ENCODE peak calls at places on chromosome 11, in eight cellular contexts. X is body of pancreas, Y is GM04503, S is left lobe of liver, H is T-helper 17 cell, P is H7, I is T47D, N is GM10248. Z is an unnamed sample.

GRCh38 chr11:68267881-68268240 is 3.9 kb downstream of the C11orf24 start:
- DNase-seq in X (no peak), Y (no peak), S (no peak), H (no peak), P (no peak), I (no peak), N (no peak), Z (no peak)

GRCh38 chr11:3796346-3796745 is 1.0 kb downstream of the NUP98 start:
- DNase-seq in X (no peak), Y (no peak), S (no peak), H (no peak), P (no peak), I (no peak), N (no peak), Z (no peak)

GRCh38 chr11:107583629-107584195 is 7.2 kb upstream of the ELMOD1 start:
- DNase-seq in X (no peak), Y (no peak), S (no peak), H (no peak), P (no peak), I (no peak), N (no peak), Z (no peak)

GRCh38 chr11:62104816-62105610 is 18.8 kb upstream of the INCENP start:
- DNase-seq in X (no peak), Y (peak), S (no peak), H (no peak), P (no peak), I (no peak), N (no peak), Z (peak)

GRCh38 chr11:73359341-73359740 is 16.9 kb upstream of the RELT start:
- DNase-seq in X (peak), Y (peak), S (no peak), H (no peak), P (no peak), I (no peak), N (no peak), Z (peak)

GRCh38 chr11:74319139-74319538 is 7.7 kb upstream of the P4HA3 start:
- DNase-seq in X (no peak), Y (peak), S (no peak), H (no peak), P (no peak), I (no peak), N (no peak), Z (peak)

GRCh38 chr11:109795234-109795633 is 298.0 kb upstream of the ZC3H12C start:
- DNase-seq in X (peak), Y (no peak), S (no peak), H (no peak), P (no peak), I (no peak), N (no peak), Z (no peak)

GRCh38 chr11:134597452-134597851 is 185.4 kb upstream of the B3GAT1 start:
- DNase-seq in X (no peak), Y (no peak), S (peak), H (no peak), P (no peak), I (no peak), N (no peak), Z (no peak)

GRCh38 chr11:11555228-11555627 is 66.6 kb downstream of the GALNT18 start:
- DNase-seq in X (peak), Y (no peak), S (no peak), H (no peak), P (no peak), I (no peak), N (no peak), Z (no peak)

GRCh38 chr11:45658292-45658991 is 7.0 kb downstream of the CHST1 start:
- DNase-seq in X (peak), Y (no peak), S (peak), H (no peak), P (peak), I (no peak), N (peak), Z (peak)

GRCh38 chr11:61919841-61920631 is 2.7 kb upstream of the RAB3IL1 start:
- DNase-seq in X (no peak), Y (no peak), S (peak), H (no peak), P (peak), I (no peak), N (peak), Z (no peak)

GRCh38 chr11:103013426-103013825 is 57.9 kb upstream of the MMP13 start:
- DNase-seq in X (no peak), Y (no peak), S (no peak), H (no peak), P (no peak), I (no peak), N (no peak), Z (no peak)

GRCh38 chr11:68690671-68691401 is 6.5 kb downstream of the GAL start:
- DNase-seq in X (no peak), Y (no peak), S (no peak), H (no peak), P (peak), I (no peak), N (no peak), Z (no peak)

GRCh38 chr11:118878187-118878586 is 5.5 kb upstream of the CXCR5 start:
- DNase-seq in X (no peak), Y (no peak), S (no peak), H (no peak), P (no peak), I (no peak), N (no peak), Z (no peak)

GRCh38 chr11:69089258-69089657 is 40.5 kb downstream of the TPCN2 start:
- DNase-seq in X (peak), Y (peak), S (no peak), H (no peak), P (no peak), I (no peak), N (no peak), Z (peak)

GRCh38 chr11:78630561-78631303 is 56.1 kb upstream of the NARS2 start:
- DNase-seq in X (no peak), Y (no peak), S (no peak), H (no peak), P (no peak), I (no peak), N (no peak), Z (no peak)

GRCh38 chr11:118194835-118195627 is 18.6 kb upstream of the SCN2B start:
- DNase-seq in X (peak), Y (peak), S (peak), H (no peak), P (no peak), I (no peak), N (no peak), Z (peak)

GRCh38 chr11:106381895-106382294 is 304.4 kb downstream of the AASDHPPT start:
- DNase-seq in X (no peak), Y (no peak), S (no peak), H (no peak), P (no peak), I (no peak), N (no peak), Z (no peak)

GRCh38 chr11:61082161-61082870 is 20.0 kb upstream of the CD5 start:
- DNase-seq in X (no peak), Y (no peak), S (no peak), H (no peak), P (no peak), I (no peak), N (no peak), Z (no peak)

GRCh38 chr11:115464269-115464668 is 39.9 kb downstream of the CADM1 start:
- DNase-seq in X (no peak), Y (no peak), S (no peak), H (no peak), P (no peak), I (no peak), N (no peak), Z (no peak)

GRCh38 chr11:103659138-103659734 is 377.2 kb upstream of the DDI1 start:
- DNase-seq in X (no peak), Y (no peak), S (no peak), H (no peak), P (peak), I (no peak), N (no peak), Z (no peak)

GRCh38 chr11:119727523-119728081 is 1.4 kb downstream of the NECTIN1 start:
- DNase-seq in X (peak), Y (no peak), S (peak), H (no peak), P (peak), I (peak), N (peak), Z (no peak)

GRCh38 chr11:63841554-63841953 is 2.6 kb downstream of the MARK2 start:
- DNase-seq in X (peak), Y (no peak), S (no peak), H (no peak), P (peak), I (no peak), N (no peak), Z (no peak)

GRCh38 chr11:6022954-6023353 is 7.6 kb downstream of the OR56A1 start:
- DNase-seq in X (peak), Y (no peak), S (no peak), H (no peak), P (peak), I (peak), N (no peak), Z (peak)